ENCODE peak calls at places on chromosomes 6 and 20, in eight cellular contexts. M is HCT116, J is heart left ventricle, G is foreskin keratinocyte, T is psoas muscle, Z is cardiac muscle cell, U is hepatocyte, K is colonic mucosa. X is an unnamed sample. For H3K4me1, the result is how much of the 10 kb centered on the place peaks cover.

GRCh38 chr6:103154779-103155572 is 1704.7 kb downstream of the HACE1 start:
- DNase-seq in K (no peak), U (no peak), J (no peak), T (no peak), G (no peak), Z (no peak), M (no peak), X (no peak)

GRCh38 chr20:54111460-54111859 is 41.1 kb upstream of the BCAS1 start:
- DNase-seq in K (no peak), U (no peak), M (no peak), Z (no peak), J (no peak), T (no peak), G (no peak), X (no peak)

GRCh38 chr6:132365319-132365907 is 35.9 kb downstream of the MOXD1 start:
- DNase-seq in G (no peak), T (no peak), K (no peak), Z (peak), J (no peak), U (no peak), M (no peak), X (no peak)

GRCh38 chr6:28981391-28981832 is 23.7 kb downstream of the ZNF311 start:
- DNase-seq in U (peak), G (peak), K (peak), J (peak), T (peak), Z (peak), M (peak), X (no peak)

GRCh38 chr6:20978176-20978614 is 443.9 kb downstream of the CDKAL1 start:
- DNase-seq in K (no peak), J (no peak), M (no peak), T (no peak), Z (peak), G (no peak), U (no peak), X (no peak)

GRCh38 chr6:41779336-41779735 is 364 bp downstream of the FRS3 start:
- DNase-seq in M (no peak), Z (no peak), T (no peak), K (no peak), J (no peak), G (no peak), U (no peak), X (no peak)

GRCh38 chr6:122825180-122825579 is 36.1 kb downstream of the SMPDL3A start:
- DNase-seq in U (no peak), K (no peak), Z (no peak), G (no peak), T (no peak), M (no peak), J (no peak), X (no peak)

GRCh38 chr6:125509477-125509876 is 207.7 kb upstream of the HDDC2 start:
- DNase-seq in T (no peak), U (no peak), J (no peak), G (no peak), Z (no peak), K (no peak), M (no peak), X (no peak)

GRCh38 chr20:46210672-46211330 is 92.7 kb downstream of the CD40 start:
- DNase-seq in T (no peak), Z (no peak), M (no peak), K (no peak), G (no peak), J (no peak), U (no peak), X (no peak)

GRCh38 chr20:38863024-38863851 is 57.7 kb downstream of the PPP1R16B start:
- DNase-seq in Z (no peak), M (no peak), T (no peak), U (no peak), K (no peak), J (no peak), G (no peak), X (no peak)

GRCh38 chr20:39853050-39853449 is 836.0 kb downstream of the MAFB start:
- DNase-seq in U (no peak), K (no peak), J (no peak), T (no peak), M (no peak), Z (no peak), G (no peak), X (no peak)

GRCh38 chr6:110476046-110476849 is at the start of gene SLC22A16:
- DNase-seq in J (no peak), K (no peak), M (no peak), T (no peak), G (no peak), Z (peak), U (no peak), X (no peak)

GRCh38 chr6:161748535-161749386 is 474.9 kb upstream of the AGPAT4 start:
- DNase-seq in J (peak), G (no peak), M (peak), K (peak), T (peak), U (peak), Z (peak), X (no peak)

GRCh38 chr6:38846844-38847243 is 131.7 kb downstream of the DNAH8 start:
- DNase-seq in U (no peak), M (peak), T (no peak), J (no peak), Z (peak), G (peak), K (no peak), X (no peak)

GRCh38 chr6:48985025-48985424 is 478.0 kb downstream of the MMUT start:
- DNase-seq in G (no peak), U (no peak), M (no peak), K (no peak), Z (no peak), J (no peak), T (no peak), X (no peak)

GRCh38 chr6:138278326-138278725 is 60.0 kb upstream of the PBOV1 start:
- DNase-seq in T (no peak), K (no peak), G (peak), U (peak), J (no peak), Z (peak), M (no peak), X (no peak)

DNA sequence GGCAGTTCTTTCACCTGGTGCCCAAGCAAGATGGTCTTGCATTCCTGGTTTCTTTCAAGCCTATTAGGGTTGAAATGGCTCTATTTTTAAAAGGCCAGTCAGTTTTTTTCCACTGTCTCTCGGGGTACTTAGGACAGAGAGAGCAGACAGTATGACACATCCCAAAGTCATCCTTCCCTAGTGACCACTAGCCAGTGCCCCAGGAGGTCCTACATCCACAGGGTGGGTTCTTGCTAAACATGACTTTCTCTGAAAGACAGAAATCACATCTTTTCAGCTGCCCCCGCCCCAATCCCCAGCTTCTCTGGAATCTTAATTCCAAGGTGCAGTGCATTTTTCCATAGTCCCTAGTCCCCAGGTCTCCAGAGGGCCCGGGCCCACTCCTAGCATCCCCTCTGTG is 192.4 kb downstream of the SLC24A3 start:
- DNase-seq in T (no peak), K (no peak), M (no peak), G (no peak), U (no peak), J (no peak), Z (no peak), X (no peak)
- H3K4me1 ChIP-seq in T (under half), K (under half), M (under half), G (under half), U (under half), J (under half), Z (under half), X (under half)

DNA sequence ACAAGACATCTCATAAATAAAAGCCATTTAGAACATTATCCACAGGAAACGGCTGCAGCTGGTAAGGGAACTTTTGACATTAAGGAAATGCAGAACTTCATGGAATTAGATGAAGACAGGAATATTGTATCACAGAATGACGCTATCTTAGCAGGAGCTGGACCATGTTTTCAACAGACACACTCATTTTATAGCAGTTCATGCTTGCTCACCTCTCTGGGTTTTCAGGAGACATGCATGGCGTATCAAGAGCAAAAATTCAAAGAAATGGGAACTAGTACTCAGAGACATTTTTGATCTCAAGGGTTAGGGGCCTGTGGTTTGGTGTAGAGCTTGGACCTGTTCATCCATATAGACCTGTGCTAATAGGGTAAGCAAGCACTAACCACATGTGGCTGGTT is 125.0 kb downstream of the FYN start:
- DNase-seq in J (no peak), U (no peak), G (no peak), T (no peak), K (no peak), M (no peak), Z (no peak), X (no peak)
- H3K4me1 ChIP-seq in J (half or more), U (under half), G (under half), T (under half), K (under half), M (under half), Z (under half), X (under half)

DNA sequence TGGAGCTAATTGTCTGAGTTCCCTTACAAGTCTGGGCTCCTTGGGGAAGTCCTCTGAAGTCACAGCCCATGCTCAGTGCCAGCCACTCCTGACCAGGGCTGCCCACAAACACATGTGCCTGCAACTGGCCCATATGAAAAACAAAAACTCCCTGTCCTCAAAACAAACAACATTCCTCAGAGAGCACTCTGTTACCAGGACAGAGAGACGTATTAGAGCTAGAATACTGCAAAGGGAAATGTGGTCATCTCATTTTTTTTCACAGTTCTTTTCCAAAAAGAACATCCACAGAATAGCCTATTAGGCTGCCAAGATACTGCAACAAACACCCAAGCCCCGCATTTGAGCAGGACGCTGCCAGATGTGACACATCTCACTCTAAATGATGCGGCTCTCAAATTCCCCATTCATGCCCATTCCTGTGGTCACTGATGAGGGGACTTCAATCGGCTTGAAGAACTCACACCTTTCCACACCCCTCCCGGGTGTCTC is 71.1 kb downstream of the SLC22A23 start:
- DNase-seq in K (no peak), J (no peak), Z (no peak), T (peak), M (peak), U (no peak), G (no peak), X (peak)
- H3K4me1 ChIP-seq in K (under half), J (under half), Z (under half), T (under half), M (half or more), U (under half), G (under half), X (under half)

DNA sequence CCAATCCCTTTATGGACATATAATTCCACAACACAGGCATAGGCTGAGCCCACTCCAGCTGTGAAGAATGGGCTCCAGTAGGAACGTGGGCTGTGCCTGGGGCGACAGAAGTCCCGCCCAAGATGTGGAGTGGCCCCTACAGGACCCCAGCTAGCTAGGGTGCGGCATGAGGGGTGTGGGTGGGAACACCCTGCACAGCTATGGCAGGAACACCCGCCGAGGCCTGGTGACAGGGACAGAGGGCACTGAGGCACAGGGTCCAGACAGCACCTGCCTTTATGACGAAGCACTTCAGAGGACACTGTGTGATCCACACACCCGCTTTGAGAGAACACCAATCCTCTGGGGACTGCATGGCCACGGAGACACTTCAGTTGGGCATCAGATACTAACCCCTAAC is 28.2 kb upstream of the TCFL5 start:
- DNase-seq in M (no peak), T (no peak), K (no peak), U (no peak), G (no peak), Z (no peak), J (no peak), X (no peak)
- H3K4me1 ChIP-seq in M (under half), T (under half), K (under half), U (under half), G (under half), Z (under half), J (under half), X (under half)

GRCh38 chr6:85458782-85459181 is 8.9 kb downstream of the NT5E start:
- DNase-seq in T (no peak), J (no peak), K (no peak), Z (no peak), G (no peak), U (no peak), M (no peak), X (no peak)
- H3K4me1 ChIP-seq in T (under half), J (under half), K (under half), Z (under half), G (half or more), U (under half), M (half or more), X (half or more)

GRCh38 chr6:156880913-156881312 is 103.7 kb downstream of the ARID1B start:
- DNase-seq in U (no peak), G (peak), M (no peak), K (no peak), T (no peak), J (no peak), Z (no peak), X (no peak)
- H3K4me1 ChIP-seq in U (under half), G (under half), M (under half), K (under half), T (half or more), J (under half), Z (under half), X (half or more)

DNA sequence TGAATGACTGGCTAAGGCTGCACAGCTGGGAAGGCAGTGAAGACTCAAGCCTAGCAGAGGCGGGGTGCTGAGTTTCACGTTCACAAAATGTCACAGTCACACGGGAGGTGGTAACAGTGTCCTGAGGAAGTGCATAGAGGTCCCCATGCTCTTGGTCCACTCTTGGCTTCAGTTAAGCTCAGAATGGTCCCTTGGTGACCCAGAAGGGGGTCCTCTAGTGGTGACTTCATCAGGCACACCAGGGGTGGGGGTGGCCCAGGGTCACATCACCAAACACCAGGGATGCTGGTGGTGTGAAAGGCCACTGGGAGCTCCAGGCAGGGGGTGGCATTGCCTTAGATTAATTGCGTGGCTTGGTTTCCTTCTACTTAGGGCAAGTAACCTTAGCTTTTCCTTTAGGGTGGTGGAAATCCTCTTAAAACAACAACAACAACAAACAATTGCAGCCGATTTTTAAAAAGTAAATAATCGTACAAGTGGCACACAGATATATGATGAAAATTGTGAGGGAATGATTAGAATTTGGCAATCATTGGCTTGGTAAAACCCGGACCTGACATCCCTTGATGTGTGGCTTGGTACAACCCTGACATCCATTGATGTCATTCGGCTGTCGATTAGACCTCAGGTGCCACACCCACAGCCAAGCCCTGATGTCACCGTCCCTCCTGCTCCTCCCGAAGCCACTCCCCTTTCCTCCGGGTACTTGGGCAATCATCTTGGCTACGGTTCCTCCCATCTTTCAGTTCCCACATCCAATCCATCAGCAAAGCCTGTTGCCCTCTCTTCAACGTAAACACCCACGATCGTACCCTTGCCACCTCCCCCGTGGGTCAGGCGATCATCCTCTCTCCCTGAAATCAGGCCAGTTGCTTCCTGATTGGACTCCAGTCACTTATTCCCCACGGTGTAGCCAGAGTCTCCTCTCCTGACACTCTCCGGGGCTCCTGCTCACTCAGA is 44.8 kb downstream of the SULF2 start:
- DNase-seq in T (peak), J (peak), K (no peak), Z (peak), U (no peak), M (peak), G (no peak), X (no peak)
- H3K4me1 ChIP-seq in T (under half), J (under half), K (under half), Z (under half), U (under half), M (under half), G (under half), X (under half)

X was measured in tibial artery.